ENCODE peak calls at places on chromosomes 12 and 14, in five cellular contexts. S, A, P, W and J are unnamed samples.

GRCh38 chr14:75050852-75051555 is at the start of gene MLH3:
- DNase-seq in S (peak; percentile 51), A (no peak), P (peak; percentile 80), W (peak; percentile 93), J (peak; percentile 78)

GRCh38 chr12:72465940-72466630 is 193.9 kb downstream of the TRHDE start:
- DNase-seq in S (no peak), A (no peak), P (no peak), W (no peak), J (no peak)

GRCh38 chr14:50796391-50796790 is 34.6 kb downstream of the NIN start:
- DNase-seq in S (no peak), A (no peak), P (no peak), W (no peak), J (no peak)

GRCh38 chr14:50545618-50546017 is 13.2 kb upstream of the MAP4K5 start:
- DNase-seq in S (no peak), A (no peak), P (no peak), W (no peak), J (no peak)

GRCh38 chr12:28622416-28622815 is 432.2 kb downstream of the CCDC91 start:
- DNase-seq in S (no peak), A (no peak), P (no peak), W (no peak), J (no peak)

GRCh38 chr12:6536894-6537579 is 2.7 kb downstream of the GAPDH start:
- DNase-seq in S (no peak), A (no peak), P (peak; percentile 17), W (no peak), J (no peak)

GRCh38 chr14:67722293-67722692 is 20.6 kb downstream of the RDH12 start:
- DNase-seq in S (no peak), A (no peak), P (no peak), W (peak; percentile 11), J (no peak)

GRCh38 chr12:31896514-31897039 is 62.6 kb upstream of the RESF1 start:
- DNase-seq in S (peak; percentile 90), A (peak; percentile 100), P (peak; percentile 61), W (peak; percentile 33), J (no peak)

GRCh38 chr14:57029620-57030253 is 219.5 kb upstream of the OTX2 start:
- DNase-seq in S (no peak), A (no peak), P (no peak), W (no peak), J (no peak)

GRCh38 chr12:13044002-13044858 is at the start of gene FAM234B:
- DNase-seq in S (peak; percentile 55), A (peak; percentile 76), P (peak; percentile 76), W (peak; percentile 85), J (peak; percentile 85)

GRCh38 chr12:72313757-72314270 is 41.6 kb downstream of the TRHDE start:
- DNase-seq in S (no peak), A (no peak), P (no peak), W (no peak), J (no peak)

GRCh38 chr14:33844118-33844517 is 106.8 kb downstream of the EGLN3 start:
- DNase-seq in S (no peak), A (no peak), P (no peak), W (no peak), J (no peak)

GRCh38 chr14:53946071-53946403 is 10.6 kb downstream of the BMP4 start:
- DNase-seq in S (no peak), A (no peak), P (no peak), W (no peak), J (no peak)

GRCh38 chr14:58712357-58712756 is 74.6 kb downstream of the DACT1 start:
- DNase-seq in S (no peak), A (no peak), P (no peak), W (peak; percentile 53), J (no peak)

GRCh38 chr12:77847060-77847541 is 16.4 kb downstream of the NAV3 start:
- DNase-seq in S (no peak), A (no peak), P (no peak), W (peak; percentile 57), J (no peak)

GRCh38 chr14:55721353-55721752 is 141.3 kb downstream of the KTN1 start:
- DNase-seq in S (no peak), A (peak; percentile 52), P (no peak), W (peak; percentile 96), J (no peak)

GRCh38 chr14:90287791-90288190 is 31.4 kb downstream of the PSMC1 start:
- DNase-seq in S (no peak), A (no peak), P (no peak), W (no peak), J (no peak)